ENCODE peak calls at places on chromosomes 12 and 14, in five cellular contexts. One of them, this sample, is unnamed.

GRCh38 chr12:70267550-70267949 is 24.3 kb downstream of the CNOT2 start:
- DNase-seq in NCI-H2081: peak; percentile 54
- DNase-seq in body of pancreas: no peak
- DNase-seq in transverse colon: no peak
- DNase-seq in HEK293T: no peak
- DNase-seq in this sample: no peak

GRCh38 chr14:33916663-33917565 is 34.0 kb downstream of the EGLN3 start:
- DNase-seq in NCI-H2081: no peak
- DNase-seq in body of pancreas: no peak
- DNase-seq in transverse colon: no peak
- DNase-seq in HEK293T: no peak
- DNase-seq in this sample: no peak

GRCh38 chr12:23359975-23360638 is 589.4 kb downstream of the SOX5 start:
- DNase-seq in NCI-H2081: no peak
- DNase-seq in body of pancreas: no peak
- DNase-seq in transverse colon: no peak
- DNase-seq in HEK293T: no peak
- DNase-seq in this sample: no peak

GRCh38 chr14:63677891-63678379 is 36.3 kb upstream of the WDR89 start:
- DNase-seq in NCI-H2081: no peak
- DNase-seq in body of pancreas: no peak
- DNase-seq in transverse colon: peak; percentile 30
- DNase-seq in HEK293T: peak; percentile 27
- DNase-seq in this sample: no peak

GRCh38 chr12:113515082-113515856 is 43.6 kb upstream of the LHX5 start:
- DNase-seq in NCI-H2081: no peak
- DNase-seq in body of pancreas: no peak
- DNase-seq in transverse colon: no peak
- DNase-seq in HEK293T: no peak
- DNase-seq in this sample: no peak

GRCh38 chr14:65560340-65561027 is 148.0 kb downstream of the FUT8 start:
- DNase-seq in NCI-H2081: peak; percentile 87
- DNase-seq in body of pancreas: no peak
- DNase-seq in transverse colon: no peak
- DNase-seq in HEK293T: no peak
- DNase-seq in this sample: no peak

GRCh38 chr12:123106640-123107359 is 44.1 kb downstream of the PITPNM2 start:
- DNase-seq in NCI-H2081: no peak
- DNase-seq in body of pancreas: no peak
- DNase-seq in transverse colon: peak; percentile 30
- DNase-seq in HEK293T: no peak
- DNase-seq in this sample: peak; percentile 80

GRCh38 chr12:55673638-55674037 is 34.1 kb downstream of the ITGA7 start:
- DNase-seq in NCI-H2081: no peak
- DNase-seq in body of pancreas: no peak
- DNase-seq in transverse colon: no peak
- DNase-seq in HEK293T: no peak
- DNase-seq in this sample: no peak

GRCh38 chr12:55908726-55909512 is 18.8 kb downstream of the PYM1 start:
- DNase-seq in NCI-H2081: no peak
- DNase-seq in body of pancreas: peak; percentile 49
- DNase-seq in transverse colon: no peak
- DNase-seq in HEK293T: no peak
- DNase-seq in this sample: no peak

GRCh38 chr14:35296505-35296904 is 4.3 kb downstream of the PSMA6 start:
- DNase-seq in NCI-H2081: no peak
- DNase-seq in body of pancreas: no peak
- DNase-seq in transverse colon: no peak
- DNase-seq in HEK293T: no peak
- DNase-seq in this sample: no peak

GRCh38 chr14:87813211-87813610 is 179.8 kb downstream of the GALC start:
- DNase-seq in NCI-H2081: no peak
- DNase-seq in body of pancreas: no peak
- DNase-seq in transverse colon: no peak
- DNase-seq in HEK293T: no peak
- DNase-seq in this sample: no peak

GRCh38 chr14:77459072-77459723 is 1.3 kb downstream of the AHSA1 start:
- DNase-seq in NCI-H2081: peak; percentile 74
- DNase-seq in body of pancreas: peak; percentile 71
- DNase-seq in transverse colon: peak; percentile 73
- DNase-seq in HEK293T: peak; percentile 57
- DNase-seq in this sample: peak; percentile 79

GRCh38 chr12:96084624-96085023 is 49.2 kb upstream of the LTA4H start:
- DNase-seq in NCI-H2081: no peak
- DNase-seq in body of pancreas: no peak
- DNase-seq in transverse colon: no peak
- DNase-seq in HEK293T: no peak
- DNase-seq in this sample: no peak

GRCh38 chr14:90061849-90062794 is at the start of gene KCNK13:
- DNase-seq in NCI-H2081: peak; percentile 80
- DNase-seq in body of pancreas: peak; percentile 33
- DNase-seq in transverse colon: peak; percentile 11
- DNase-seq in HEK293T: peak; percentile 25
- DNase-seq in this sample: peak; percentile 15

GRCh38 chr14:23294734-23295561 is 7.7 kb downstream of the PPP1R3E start:
- DNase-seq in NCI-H2081: peak; percentile 53
- DNase-seq in body of pancreas: peak; percentile 72
- DNase-seq in transverse colon: peak; percentile 33
- DNase-seq in HEK293T: peak; percentile 40
- DNase-seq in this sample: peak; percentile 39

GRCh38 chr12:117671734-117672133 is 297.1 kb downstream of the KSR2 start:
- DNase-seq in NCI-H2081: no peak
- DNase-seq in body of pancreas: peak; percentile 51
- DNase-seq in transverse colon: no peak
- DNase-seq in HEK293T: peak; percentile 72
- DNase-seq in this sample: no peak

GRCh38 chr12:124651508-124652273 is 84.3 kb upstream of the NCOR2 start:
- DNase-seq in NCI-H2081: no peak
- DNase-seq in body of pancreas: no peak
- DNase-seq in transverse colon: no peak
- DNase-seq in HEK293T: no peak
- DNase-seq in this sample: no peak

GRCh38 chr14:73771848-73772705 is 57.9 kb upstream of the PNMA1 start:
- DNase-seq in NCI-H2081: peak; percentile 87
- DNase-seq in body of pancreas: peak; percentile 93
- DNase-seq in transverse colon: peak; percentile 84
- DNase-seq in HEK293T: peak; percentile 46
- DNase-seq in this sample: peak; percentile 83